ENCODE peak calls at places on chromosome 21, in five cellular contexts. P, X, J, G and F are unnamed samples.

GRCh38 chr21:14306143-14306907 is 76.6 kb downstream of the HSPA13 start:
- DNase-seq in P (peak; percentile 3), X (no peak), J (no peak), G (no peak), F (peak; percentile 43)

GRCh38 chr21:28602581-28602980 is 390.1 kb downstream of the LTN1 start:
- DNase-seq in P (no peak), X (no peak), J (no peak), G (no peak), F (no peak)

GRCh38 chr21:17454315-17455027 is 58.4 kb upstream of the CXADR start:
- DNase-seq in P (peak; percentile 92), X (peak; percentile 91), J (peak; percentile 98), G (peak; percentile 89), F (peak; percentile 73)

GRCh38 chr21:46037338-46038325 is 56.1 kb downstream of the COL6A1 start:
- DNase-seq in P (no peak), X (no peak), J (peak; percentile 43), G (no peak), F (no peak)

GRCh38 chr21:36047139-36047538 is 13.2 kb downstream of the SETD4 start:
- DNase-seq in P (no peak), X (no peak), J (no peak), G (no peak), F (no peak)

GRCh38 chr21:28235169-28235892 is 757.3 kb downstream of the LTN1 start:
- DNase-seq in P (no peak), X (no peak), J (no peak), G (no peak), F (peak; percentile 12)

GRCh38 chr21:35179990-35180557 is 131.0 kb upstream of the RUNX1 start:
- DNase-seq in P (peak; percentile 94), X (no peak), J (no peak), G (no peak), F (no peak)

GRCh38 chr21:26443291-26443690 is 129.8 kb downstream of the CYYR1 start:
- DNase-seq in P (no peak), X (no peak), J (no peak), G (no peak), F (no peak)

GRCh38 chr21:46610018-46610701 is 5.3 kb upstream of the S100B start:
- DNase-seq in P (no peak), X (no peak), J (no peak), G (no peak), F (no peak)

DNA sequence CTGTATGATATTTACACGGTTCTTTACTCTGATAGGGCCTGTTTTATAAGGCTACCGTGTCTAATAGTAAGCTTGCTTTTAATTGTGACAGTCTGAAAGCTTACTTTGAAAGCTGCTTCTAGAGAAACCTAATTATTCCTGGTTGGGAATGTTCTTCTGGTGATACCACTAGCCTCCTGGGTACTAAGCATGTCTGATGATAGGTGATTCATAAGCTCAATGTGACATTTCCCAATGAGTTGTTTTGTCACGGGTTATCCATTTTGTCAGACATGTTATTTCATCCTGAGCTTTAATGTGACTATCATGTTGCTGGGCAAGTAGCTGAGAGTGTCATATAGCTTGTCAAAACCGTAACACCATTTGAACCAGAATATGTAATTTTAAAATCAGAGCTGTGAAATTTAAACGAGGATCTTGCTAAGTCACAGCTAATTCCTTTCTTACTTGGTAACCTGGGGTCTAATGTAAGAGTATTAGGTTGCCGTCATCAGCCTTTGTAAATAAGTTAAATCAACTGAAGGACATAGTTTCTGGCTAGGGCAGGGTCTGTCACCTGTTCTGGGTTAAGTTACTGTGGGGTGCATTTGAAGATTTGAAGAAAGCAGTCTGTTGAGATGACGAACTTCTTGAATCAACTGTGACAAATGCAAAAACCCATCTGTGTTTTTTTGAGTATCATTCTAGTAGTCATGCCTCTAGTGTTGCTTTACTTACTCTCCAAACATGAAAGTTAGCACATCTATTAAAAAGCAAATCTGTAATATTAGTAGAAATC is 529.2 kb downstream of the USP25 start:
- DNase-seq in P (no peak), X (no peak), J (no peak), G (no peak), F (no peak)
- TF ChIP-seq POLR2A in P (no peak), X (no peak), J (no peak), G (no peak), F (no peak)

DNA sequence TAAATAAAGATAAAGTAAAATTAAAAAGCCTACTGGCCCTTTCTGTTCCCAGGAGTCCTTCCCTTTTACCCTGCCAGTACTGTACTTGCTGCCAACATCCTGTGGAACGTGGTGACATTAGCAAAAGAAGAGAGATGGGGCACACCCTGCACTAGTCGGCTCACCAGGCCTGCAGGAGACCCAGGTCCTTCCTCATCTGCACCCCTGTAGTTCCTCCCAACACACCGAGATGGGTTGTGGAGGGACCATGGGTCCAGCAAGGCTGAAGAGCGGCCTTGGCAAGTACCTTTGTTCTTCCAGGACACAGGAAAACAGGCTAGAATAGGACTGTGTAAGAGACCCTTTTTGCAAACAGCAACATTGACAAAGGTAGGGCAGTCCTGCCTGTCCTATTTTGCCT is 98.7 kb upstream of the TMPRSS2 start:
- DNase-seq in P (no peak), X (no peak), J (no peak), G (no peak), F (no peak)
- H2AFZ ChIP-seq in P (no peak overlapping the region), X (no peak overlapping the region), J (no peak overlapping the region), G (no peak overlapping the region), F (no peak overlapping the region)

DNA sequence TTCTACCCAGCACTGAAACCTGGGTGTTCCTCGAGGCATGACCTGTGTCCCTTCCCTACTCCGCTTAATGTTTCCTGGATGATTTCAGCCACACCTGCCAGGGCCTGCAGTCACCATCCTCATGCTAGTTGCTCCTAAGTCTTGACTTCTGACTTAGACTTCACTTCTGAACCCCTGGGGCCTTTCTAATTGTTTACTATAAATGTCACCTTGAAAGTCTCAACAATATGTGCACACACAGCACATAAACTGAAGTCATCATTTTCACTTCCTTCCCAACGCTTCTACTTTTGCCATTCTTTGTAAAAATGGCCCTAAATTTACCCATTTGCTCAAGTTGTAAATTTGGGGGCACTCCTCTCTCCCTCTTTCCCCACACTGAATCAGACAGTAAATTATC is 141.1 kb downstream of the DYRK1A start:
- DNase-seq in P (no peak), X (no peak), J (no peak), G (no peak), F (no peak)
- TF ChIP-seq POLR2A in P (no peak), X (no peak), J (no peak), G (no peak), F (no peak)

DNA sequence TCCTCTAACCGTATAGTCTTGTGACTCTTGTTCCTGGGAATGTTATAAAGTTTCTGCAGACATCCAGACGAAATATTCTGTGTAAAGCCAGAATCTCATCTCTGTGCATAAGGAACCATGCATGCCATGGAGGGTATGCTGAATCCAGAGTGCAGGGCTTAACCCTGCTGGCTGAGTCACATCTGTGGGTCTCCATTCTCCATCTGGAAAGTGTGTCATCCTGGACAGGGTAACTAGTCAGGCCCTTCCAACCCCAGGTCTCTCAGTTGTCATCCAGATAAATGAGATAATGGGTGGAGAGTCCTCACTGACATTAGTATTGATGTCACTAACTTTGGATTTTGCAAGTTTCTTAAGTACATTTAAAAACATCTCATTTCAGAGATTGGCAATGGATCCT is 48.8 kb downstream of the ATP5PO start:
- DNase-seq in P (peak; percentile 60), X (no peak), J (no peak), G (no peak), F (no peak)
- H2AFZ ChIP-seq in P (no peak overlapping the region), X (no peak overlapping the region), J (no peak overlapping the region), G (no peak overlapping the region), F (no peak overlapping the region)

DNA sequence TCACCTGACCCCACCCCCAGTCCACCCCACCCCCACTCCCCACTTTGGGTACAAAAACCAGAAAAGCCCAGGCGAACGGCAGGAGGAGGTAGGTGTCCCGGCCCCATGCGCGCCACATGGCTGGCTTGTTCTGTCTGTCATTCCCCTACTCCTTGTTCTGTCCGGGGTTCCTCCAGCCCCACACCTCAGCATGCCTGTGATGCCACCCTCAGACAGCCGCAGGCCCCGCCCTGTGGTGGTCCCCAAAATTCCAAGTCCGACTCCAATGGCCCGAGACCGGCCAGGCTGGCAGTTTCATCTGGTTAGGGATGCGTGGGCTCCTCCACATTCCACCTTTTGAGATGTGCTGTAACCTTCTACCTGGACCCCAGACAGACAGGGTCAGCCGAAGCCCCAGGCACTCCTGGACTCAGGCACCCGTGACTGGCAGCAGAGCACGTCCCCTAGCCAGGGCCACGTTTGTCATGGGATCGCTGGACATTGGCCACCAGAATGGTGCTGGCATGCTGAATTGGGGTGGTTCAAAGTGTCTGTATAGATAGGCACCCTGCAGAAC is 94.4 kb downstream of the WDR4 start:
- DNase-seq in P (no peak), X (no peak), J (no peak), G (no peak), F (no peak)
- TF ChIP-seq POLR2A in P (no peak), X (no peak), J (no peak), G (no peak), F (no peak)

GRCh38 chr21:38321568-38321967 is 64.8 kb downstream of the KCNJ15 start:
- DNase-seq in P (no peak), X (no peak), J (no peak), G (no peak), F (no peak)

GRCh38 chr21:38319781-38320180 is 63.0 kb downstream of the KCNJ15 start:
- DNase-seq in P (peak; percentile 74), X (no peak), J (no peak), G (no peak), F (no peak)

GRCh38 chr21:38325216-38325615 is 68.4 kb downstream of the KCNJ15 start:
- DNase-seq in P (no peak), X (no peak), J (no peak), G (no peak), F (no peak)

GRCh38 chr21:38323721-38324591 is 67.2 kb downstream of the KCNJ15 start:
- DNase-seq in P (peak; percentile 94), X (no peak), J (no peak), G (no peak), F (no peak)

DNA sequence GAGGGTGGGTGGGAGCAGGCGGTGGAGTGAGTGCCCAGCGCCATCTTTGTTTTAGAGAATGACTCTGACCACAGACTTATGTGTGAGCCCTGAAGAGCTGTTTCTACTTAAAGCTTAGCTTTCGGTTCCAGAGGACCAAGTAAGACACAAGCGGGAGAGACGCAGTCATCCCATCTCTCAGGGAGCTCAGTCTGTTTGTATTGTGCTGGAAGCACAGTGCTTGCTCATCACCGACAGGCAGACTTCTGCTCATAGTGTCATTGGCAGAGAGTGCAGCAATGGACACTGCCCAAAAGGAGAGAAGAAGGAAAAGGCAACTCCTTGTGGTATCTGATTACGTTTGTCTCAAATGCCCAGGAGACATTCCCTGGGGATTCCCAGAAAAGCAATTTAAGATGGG is 65.8 kb downstream of the KCNJ15 start:
- DNase-seq in P (peak; percentile 63), X (no peak), J (no peak), G (no peak), F (no peak)
- H2AFZ ChIP-seq in P (no peak overlapping the region), X (no peak overlapping the region), J (no peak overlapping the region), G (no peak overlapping the region), F (no peak overlapping the region)

GRCh38 chr21:25002676-25003075 is 604.6 kb downstream of the MRPL39 start:
- DNase-seq in P (no peak), X (no peak), J (no peak), G (no peak), F (no peak)
- TF ChIP-seq POLR2A in P (no peak), X (no peak), J (no peak), G (no peak), F (no peak)